ENCODE peak calls at places on chromosomes 3 and 15, in six cellular contexts. T is IMR-90, Z is neuronal stem cell, B is mesendoderm, X is H9, E is trophoblast cell. P is an unnamed sample.

GRCh38 chr15:51263726-51264125 is 74.7 kb downstream of the CYP19A1 start:
- DNase-seq in B (no peak), Z (no peak), X (no peak), E (no peak), T (no peak), P (no peak)

GRCh38 chr3:72011495-72011894 is 226.5 kb upstream of the PROK2 start:
- DNase-seq in Z (no peak), B (no peak), E (no peak), T (peak), X (no peak), P (no peak)

GRCh38 chr15:68310811-68311463 is 33.4 kb downstream of the FEM1B start:
- DNase-seq in X (peak), Z (no peak), E (no peak), B (no peak), T (no peak), P (no peak)

GRCh38 chr3:46946856-46947544 is 29.5 kb downstream of the CCDC12 start:
- DNase-seq in B (no peak), T (peak), E (peak), Z (no peak), X (no peak), P (peak)

GRCh38 chr15:77599899-77600298 is 32.8 kb downstream of the LINGO1 start:
- DNase-seq in Z (no peak), E (no peak), T (peak), B (peak), X (peak), P (peak)

GRCh38 chr15:45401665-45402161 is 23.4 kb upstream of the GATM start:
- DNase-seq in T (no peak), X (no peak), B (no peak), E (peak), Z (no peak), P (no peak)

GRCh38 chr15:98017150-98017964 is 56.9 kb downstream of the ARRDC4 start:
- DNase-seq in Z (no peak), B (peak), X (no peak), T (no peak), E (no peak), P (no peak)

GRCh38 chr3:173275740-173276139 is 121.8 kb upstream of the NLGN1 start:
- DNase-seq in B (peak), X (peak), E (no peak), Z (no peak), T (no peak), P (no peak)

GRCh38 chr3:186931487-186932280 is 1.4 kb downstream of the ST6GAL1 start:
- DNase-seq in E (no peak), X (peak), B (peak), T (peak), Z (no peak), P (peak)

GRCh38 chr3:115154611-115155010 is 7.5 kb upstream of the ZBTB20 start:
- DNase-seq in E (no peak), Z (no peak), X (no peak), B (no peak), T (no peak), P (no peak)

GRCh38 chr15:78750566-78750965 is 60.7 kb downstream of the ADAMTS7 start:
- DNase-seq in Z (no peak), T (no peak), B (no peak), X (no peak), E (no peak), P (no peak)

GRCh38 chr3:142647856-142648255 is 51.7 kb downstream of the PLS1 start:
- DNase-seq in B (no peak), Z (no peak), E (no peak), X (no peak), T (peak), P (no peak)

GRCh38 chr3:128488995-128489859 is 3.8 kb downstream of the GATA2 start:
- DNase-seq in B (peak), X (peak), T (no peak), E (no peak), Z (no peak), P (peak)

GRCh38 chr3:125556314-125556713 is 36.3 kb upstream of the SNX4 start:
- DNase-seq in X (no peak), T (peak), B (peak), E (peak), Z (no peak), P (peak)

GRCh38 chr15:87349181-87349580 is 907.4 kb downstream of the NTRK3 start:
- DNase-seq in Z (no peak), B (peak), T (peak), X (no peak), E (no peak), P (peak)

GRCh38 chr15:57138260-57138895 is 219.9 kb downstream of the TCF12 start:
- DNase-seq in E (peak), Z (peak), T (peak), B (peak), X (peak), P (peak)

GRCh38 chr3:141556034-141556433 is 69.2 kb downstream of the RASA2 start:
- DNase-seq in T (peak), X (no peak), Z (no peak), E (peak), B (no peak), P (no peak)

GRCh38 chr15:39172380-39173281 is 408.2 kb upstream of the THBS1 start:
- DNase-seq in B (no peak), E (peak), T (peak), X (peak), Z (no peak), P (peak)

GRCh38 chr3:152405915-152406802 is 137.4 kb downstream of the MBNL1 start:
- DNase-seq in E (no peak), Z (no peak), B (no peak), T (peak), X (no peak), P (peak)

GRCh38 chr15:29401644-29402043 is 132.0 kb upstream of the NSMCE3 start:
- DNase-seq in X (no peak), E (no peak), T (no peak), B (no peak), Z (no peak), P (no peak)

GRCh38 chr15:28921336-28921735 is 35.6 kb downstream of the APBA2 start:
- DNase-seq in X (no peak), Z (no peak), T (no peak), E (no peak), B (no peak), P (no peak)

GRCh38 chr3:186193534-186194450 is 84.9 kb upstream of the ETV5 start:
- DNase-seq in B (peak), E (no peak), X (peak), Z (peak), T (no peak), P (peak)

GRCh38 chr15:65801229-65801813 is 9.2 kb upstream of the DENND4A start:
- DNase-seq in X (no peak), T (no peak), E (no peak), Z (no peak), B (no peak), P (no peak)

GRCh38 chr15:40238927-40239591 is at the start of gene PAK6:
- DNase-seq in X (peak), B (peak), Z (peak), T (peak), E (peak), P (peak)

GRCh38 chr3:179734497-179735281 is 81.8 kb downstream of the USP13 start:
- DNase-seq in T (no peak), Z (no peak), B (no peak), E (no peak), X (no peak), P (no peak)

GRCh38 chr15:41332788-41333527 is at the start of gene NUSAP1:
- DNase-seq in T (no peak), B (no peak), E (no peak), X (no peak), Z (no peak), P (no peak)

GRCh38 chr3:29453278-29453961 is 172.5 kb downstream of the RBMS3 start:
- DNase-seq in E (no peak), X (no peak), Z (no peak), B (peak), T (no peak), P (no peak)

GRCh38 chr15:80856809-80857377 is 77.7 kb downstream of the CEMIP start:
- DNase-seq in T (no peak), E (no peak), X (no peak), B (peak), Z (no peak), P (no peak)

GRCh38 chr3:71498053-71498452 is 85.5 kb downstream of the FOXP1 start:
- DNase-seq in B (peak), Z (no peak), X (peak), T (no peak), E (peak), P (peak)

GRCh38 chr3:4314688-4315087 is 11.5 kb downstream of the SETMAR start:
- DNase-seq in T (peak), X (no peak), Z (no peak), E (no peak), B (no peak), P (no peak)

GRCh38 chr3:107242579-107242978 is 134.7 kb upstream of the CCDC54 start:
- DNase-seq in T (no peak), Z (no peak), B (no peak), E (no peak), X (no peak), P (no peak)

GRCh38 chr3:73540969-73541740 is 83.6 kb downstream of the PDZRN3 start:
- DNase-seq in X (no peak), Z (no peak), T (peak), E (no peak), B (no peak), P (no peak)

GRCh38 chr3:182983811-182984210 is 3.5 kb upstream of the DCUN1D1 start:
- DNase-seq in T (peak), E (peak), Z (no peak), B (no peak), X (no peak), P (no peak)

GRCh38 chr3:40377822-40378221 is 9.2 kb upstream of the ENTPD3 start:
- DNase-seq in B (no peak), X (no peak), E (no peak), Z (no peak), T (no peak), P (no peak)

GRCh38 chr15:43968551-43968950 is 141.7 kb downstream of the WDR76 start:
- DNase-seq in Z (no peak), T (no peak), X (no peak), B (no peak), E (no peak), P (no peak)

GRCh38 chr3:176953106-176954080 is 243.9 kb downstream of the TBL1XR1 start:
- DNase-seq in B (no peak), X (no peak), Z (no peak), E (no peak), T (peak), P (peak)

GRCh38 chr15:31343831-31344230 is 17.2 kb downstream of the KLF13 start:
- DNase-seq in T (no peak), B (no peak), X (no peak), E (no peak), Z (no peak), P (no peak)

GRCh38 chr3:132401255-132401654 is 16.0 kb upstream of the DNAJC13 start:
- DNase-seq in E (no peak), Z (no peak), X (no peak), B (no peak), T (no peak), P (no peak)

DNA sequence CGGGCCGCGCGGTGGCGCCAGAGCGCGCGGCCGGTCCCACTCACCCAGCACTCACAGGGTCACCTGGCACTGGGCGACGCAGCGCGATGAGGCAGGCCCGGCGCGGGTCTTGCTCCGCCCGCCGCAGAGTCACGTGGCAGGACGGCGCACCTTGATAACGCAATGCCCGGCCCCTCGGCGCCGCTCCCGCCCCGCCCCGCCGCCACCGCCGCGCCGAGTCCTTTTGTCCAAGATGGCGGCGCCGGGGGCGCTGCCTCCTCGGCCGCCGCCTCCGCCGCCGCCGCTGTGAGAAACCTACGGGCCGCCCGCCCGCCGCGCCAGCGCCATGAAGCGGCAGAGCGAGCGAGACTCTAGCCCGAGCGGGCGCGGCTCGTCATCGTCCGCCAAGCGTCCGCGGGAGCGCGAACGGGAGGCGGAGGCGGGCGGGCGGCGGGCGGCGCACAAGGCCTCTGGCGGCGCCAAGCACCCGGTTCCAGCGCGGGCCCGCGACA is at the start of gene RBM15B:
- DNase-seq in B (peak), E (peak), Z (peak), X (peak), T (peak), P (peak)
- H2AK5ac ChIP-seq in B (peak), E (peak), Z (peak), X (no peak), T (peak), P (peak)

DNA sequence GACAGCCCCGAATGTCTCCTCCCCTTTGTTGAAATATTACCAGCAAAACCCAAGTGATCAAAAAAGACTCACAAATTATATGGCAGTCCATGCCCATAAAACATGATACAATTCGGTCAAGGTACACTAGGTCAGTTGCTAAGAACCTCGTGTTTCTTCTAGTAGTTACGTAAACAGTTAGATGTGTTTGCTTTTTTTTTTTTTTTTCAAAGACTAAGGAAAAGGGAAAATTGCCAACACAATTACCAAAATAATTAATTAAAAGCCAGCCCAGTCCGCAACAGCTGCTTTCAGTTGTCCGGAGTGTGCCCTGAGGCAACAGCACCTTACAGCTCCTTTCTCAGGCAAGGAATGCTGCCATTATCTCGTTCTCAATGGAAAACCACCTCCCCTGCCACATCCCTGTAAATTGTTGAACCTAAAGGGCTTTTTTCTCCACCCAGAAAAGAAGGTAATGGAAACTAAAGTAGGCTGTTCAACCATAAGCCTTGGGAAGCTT is 129.2 kb upstream of the TSC22D2 start:
- DNase-seq in T (no peak), Z (no peak), B (peak), X (peak), E (no peak), P (no peak)
- H2AK5ac ChIP-seq in T (no peak), Z (no peak), B (no peak), X (no peak), E (no peak), P (no peak)

GRCh38 chr3:58065700-58066167 is 57.5 kb downstream of the FLNB start:
- DNase-seq in T (no peak), E (no peak), X (peak), B (peak), Z (no peak), P (no peak)
- H2AK5ac ChIP-seq in T (peak), E (no peak), X (no peak), B (no peak), Z (peak), P (peak)

GRCh38 chr15:92638291-92638708 is 17.3 kb downstream of the FAM174B start:
- DNase-seq in T (peak), Z (no peak), X (no peak), E (no peak), B (no peak), P (peak)

GRCh38 chr15:92634641-92635272 is 20.8 kb downstream of the FAM174B start:
- DNase-seq in Z (no peak), T (no peak), X (no peak), E (no peak), B (peak), P (no peak)

GRCh38 chr15:92636950-92637481 is 18.6 kb downstream of the FAM174B start:
- DNase-seq in X (peak), B (peak), T (no peak), E (peak), Z (no peak), P (no peak)

GRCh38 chr15:92637621-92638020 is 18.0 kb downstream of the FAM174B start:
- DNase-seq in Z (no peak), B (no peak), E (no peak), X (no peak), T (no peak), P (no peak)

GRCh38 chr15:92636401-92636949 is 19.1 kb downstream of the FAM174B start:
- DNase-seq in B (no peak), X (no peak), T (no peak), Z (no peak), E (no peak), P (no peak)
- H2AK5ac ChIP-seq in B (no peak), X (no peak), T (no peak), Z (peak), E (no peak), P (no peak)

GRCh38 chr3:43062556-43063040 is 43.3 kb downstream of the POMGNT2 start:
- DNase-seq in E (no peak), T (no peak), B (peak), X (no peak), Z (no peak), P (no peak)
- H2AK5ac ChIP-seq in E (no peak), T (no peak), B (peak), X (no peak), Z (no peak), P (no peak)

GRCh38 chr15:61216519-61216918 is 12.6 kb downstream of the RORA start:
- DNase-seq in X (peak), B (peak), Z (no peak), E (no peak), T (no peak), P (no peak)
- H2AK5ac ChIP-seq in X (no peak), B (no peak), Z (no peak), E (no peak), T (no peak), P (no peak)

P was measured in mesenchymal stem cell.